ENCODE peak calls at places on chromosomes 2 and 18, in eight cellular contexts. S is MCF 10A, O is left lung, C is NAMALWA, P is GM23248, A is breast epithelium, G is HFF-Myc, F is NCI-H1105. V is an unnamed sample.

GRCh38 chr18:48328473-48329205 is 80.5 kb downstream of the ZBTB7C start:
- DNase-seq in S (peak; percentile 26), P (peak; percentile 65), A (no peak), F (no peak), G (no peak), O (no peak), C (no peak), V (no peak)

GRCh38 chr2:42756150-42756549 is 7.8 kb downstream of the OXER1 start:
- DNase-seq in F (no peak), P (no peak), G (no peak), O (peak; percentile 58), C (peak; percentile 46), A (no peak), S (no peak), V (no peak)

GRCh38 chr2:12856934-12857660 is 140.4 kb downstream of the TRIB2 start:
- DNase-seq in C (no peak), A (no peak), F (no peak), S (peak; percentile 58), O (no peak), G (peak; percentile 83), P (peak; percentile 86), V (peak; percentile 85)

GRCh38 chr18:56574827-56575226 is 63.6 kb downstream of the TXNL1 start:
- DNase-seq in P (no peak), F (no peak), S (no peak), G (no peak), O (no peak), C (no peak), A (no peak), V (peak; percentile 59)

GRCh38 chr2:213834331-213834730 is 550.1 kb downstream of the SPAG16 start:
- DNase-seq in A (no peak), P (peak; percentile 88), O (no peak), F (no peak), C (no peak), G (peak; percentile 84), S (peak; percentile 82), V (no peak)

GRCh38 chr2:119580550-119581072 is 36.4 kb downstream of the CFAP221 start:
- DNase-seq in P (no peak), C (no peak), G (no peak), S (no peak), A (no peak), O (no peak), F (no peak), V (no peak)

GRCh38 chr2:20081841-20082240 is 30.4 kb upstream of the LAPTM4A start:
- DNase-seq in O (no peak), P (no peak), A (no peak), F (no peak), G (no peak), C (no peak), S (no peak), V (no peak)

GRCh38 chr18:35777042-35777441 is 195.4 kb upstream of the RMP24 start:
- DNase-seq in S (no peak), A (no peak), P (no peak), O (no peak), G (no peak), C (peak; percentile 13), F (no peak), V (no peak)

GRCh38 chr2:127901339-127902072 is 15.8 kb upstream of the AMMECR1L start:
- DNase-seq in F (no peak), S (no peak), G (no peak), O (no peak), P (peak; percentile 23), A (no peak), C (no peak), V (no peak)

GRCh38 chr2:234661849-234662248 is 165.0 kb upstream of the ARL4C start:
- DNase-seq in C (no peak), O (no peak), F (no peak), P (no peak), S (no peak), A (no peak), G (no peak), V (no peak)